ENCODE peak calls at places on chromosomes 11 and 22, in eight cellular contexts. M, Z, B, W, T, P, H and F are unnamed samples.

GRCh38 chr22:43187171-43188099 is 501 bp upstream of the TTLL12 start:
- DNase-seq in M (peak; percentile 99), Z (peak; percentile 98), B (peak; percentile 99), W (peak; percentile 90), T (peak; percentile 96), P (peak; percentile 99), H (peak; percentile 94), F (peak; percentile 87)

GRCh38 chr22:37260939-37261338 is 16.9 kb upstream of the RAC2 start:
- DNase-seq in M (peak; percentile 73), Z (peak; percentile 51), B (peak; percentile 73), W (peak; percentile 39), T (peak; percentile 61), P (peak; percentile 80), H (peak; percentile 75), F (peak; percentile 48)

GRCh38 chr11:114621072-114621471 is 25.5 kb upstream of the NXPE4 start:
- DNase-seq in M (no peak), Z (no peak), B (no peak), W (no peak), T (no peak), P (no peak), H (no peak), F (no peak)

GRCh38 chr11:123561046-123561781 is 93.2 kb downstream of the SCN3B start:
- DNase-seq in M (peak; percentile 69), Z (peak; percentile 85), B (no peak), W (no peak), T (no peak), P (no peak), H (peak; percentile 80), F (no peak)

GRCh38 chr22:17549655-17550054 is 13.6 kb upstream of the SLC25A18 start:
- DNase-seq in M (no peak), Z (no peak), B (no peak), W (no peak), T (no peak), P (no peak), H (no peak), F (no peak)

GRCh38 chr22:45314054-45314721 is 4.5 kb downstream of the FAM118A start:
- DNase-seq in M (no peak), Z (no peak), B (no peak), W (no peak), T (no peak), P (peak; percentile 57), H (no peak), F (no peak)

GRCh38 chr22:25067851-25068421 is 115.4 kb downstream of the KIAA1671 start:
- DNase-seq in M (peak; percentile 33), Z (peak; percentile 84), B (no peak), W (no peak), T (peak; percentile 59), P (no peak), H (peak; percentile 49), F (no peak)

GRCh38 chr11:4181780-4182721 is 87.5 kb downstream of the RRM1 start:
- DNase-seq in M (peak; percentile 81), Z (peak; percentile 71), B (peak; percentile 69), W (peak; percentile 52), T (peak; percentile 24), P (peak; percentile 84), H (peak; percentile 75), F (peak; percentile 71)

GRCh38 chr11:85663080-85663729 is 1.7 kb downstream of the CREBZF start:
- DNase-seq in M (peak; percentile 12), Z (peak; percentile 46), B (peak; percentile 26), W (no peak), T (no peak), P (no peak), H (no peak), F (peak; percentile 36)

GRCh38 chr11:44609028-44609782 is 43.7 kb downstream of the CD82 start:
- DNase-seq in M (no peak), Z (no peak), B (peak; percentile 50), W (no peak), T (no peak), P (no peak), H (no peak), F (no peak)

GRCh38 chr11:63914896-63915681 is 1.9 kb downstream of the RCOR2 start:
- DNase-seq in M (no peak), Z (no peak), B (peak; percentile 44), W (no peak), T (no peak), P (no peak), H (no peak), F (no peak)